ENCODE peak calls at places on chromosome 1, in eight cellular contexts. One of them, this sample, is unnamed. For H3K4me1, the result is how much of the 10 kb centered on the place peaks cover.

GRCh38 chr1:116997011-116997410 is 4.5 kb upstream of the CD101 start:
- DNase-seq in heart left ventricle: no peak
- DNase-seq in GM12878: no peak
- DNase-seq in prostate gland: no peak
- DNase-seq in ovary: no peak
- DNase-seq in tibial nerve: no peak
- DNase-seq in IMR-90: no peak
- DNase-seq in K562: no peak
- DNase-seq in this sample: no peak

GRCh38 chr1:232886304-232886703 is 64.1 kb upstream of the NTPCR start:
- DNase-seq in heart left ventricle: no peak
- DNase-seq in tibial nerve: no peak
- DNase-seq in K562: no peak
- DNase-seq in IMR-90: no peak
- DNase-seq in ovary: no peak
- DNase-seq in prostate gland: no peak
- DNase-seq in GM12878: no peak
- DNase-seq in this sample: no peak

GRCh38 chr1:228366851-228367741 is 39.5 kb downstream of the TRIM11 start:
- DNase-seq in prostate gland: no peak
- DNase-seq in GM12878: no peak
- DNase-seq in IMR-90: no peak
- DNase-seq in tibial nerve: no peak
- DNase-seq in K562: no peak
- DNase-seq in ovary: no peak
- DNase-seq in heart left ventricle: no peak
- DNase-seq in this sample: no peak

GRCh38 chr1:95004013-95004412 is 68.7 kb downstream of the ALG14 start:
- DNase-seq in GM12878: no peak
- DNase-seq in IMR-90: no peak
- DNase-seq in tibial nerve: no peak
- DNase-seq in K562: no peak
- DNase-seq in ovary: no peak
- DNase-seq in heart left ventricle: no peak
- DNase-seq in prostate gland: no peak
- DNase-seq in this sample: no peak

GRCh38 chr1:1275836-1276235 is 2.2 kb upstream of the UBE2J2 start:
- DNase-seq in prostate gland: no peak
- DNase-seq in K562: no peak
- DNase-seq in heart left ventricle: no peak
- DNase-seq in tibial nerve: no peak
- DNase-seq in GM12878: no peak
- DNase-seq in ovary: no peak
- DNase-seq in IMR-90: peak
- DNase-seq in this sample: no peak

GRCh38 chr1:87201768-87202167 is 126.9 kb upstream of the LMO4 start:
- DNase-seq in prostate gland: no peak
- DNase-seq in K562: no peak
- DNase-seq in ovary: no peak
- DNase-seq in GM12878: no peak
- DNase-seq in IMR-90: no peak
- DNase-seq in tibial nerve: no peak
- DNase-seq in heart left ventricle: no peak
- DNase-seq in this sample: no peak

GRCh38 chr1:2098839-2099785 is 48.9 kb downstream of the PRKCZ start:
- DNase-seq in heart left ventricle: no peak
- DNase-seq in K562: no peak
- DNase-seq in GM12878: no peak
- DNase-seq in prostate gland: no peak
- DNase-seq in ovary: no peak
- DNase-seq in IMR-90: no peak
- DNase-seq in tibial nerve: no peak
- DNase-seq in this sample: no peak

GRCh38 chr1:1177452-1178206 is 3.9 kb downstream of the TTLL10 start:
- DNase-seq in IMR-90: no peak
- DNase-seq in ovary: no peak
- DNase-seq in prostate gland: no peak
- DNase-seq in tibial nerve: no peak
- DNase-seq in K562: no peak
- DNase-seq in GM12878: no peak
- DNase-seq in heart left ventricle: no peak
- DNase-seq in this sample: no peak

GRCh38 chr1:56189454-56189853 is 389.9 kb downstream of the PLPP3 start:
- DNase-seq in K562: no peak
- DNase-seq in IMR-90: no peak
- DNase-seq in ovary: no peak
- DNase-seq in heart left ventricle: no peak
- DNase-seq in tibial nerve: no peak
- DNase-seq in prostate gland: no peak
- DNase-seq in GM12878: no peak
- DNase-seq in this sample: no peak

GRCh38 chr1:81998165-81998564 is 197.4 kb downstream of the ADGRL2 start:
- DNase-seq in GM12878: no peak
- DNase-seq in heart left ventricle: no peak
- DNase-seq in prostate gland: peak
- DNase-seq in tibial nerve: no peak
- DNase-seq in ovary: peak
- DNase-seq in K562: no peak
- DNase-seq in IMR-90: no peak
- DNase-seq in this sample: no peak

GRCh38 chr1:147853391-147853790 is 49.2 kb upstream of the GJA8 start:
- DNase-seq in GM12878: no peak
- DNase-seq in heart left ventricle: no peak
- DNase-seq in K562: no peak
- DNase-seq in tibial nerve: no peak
- DNase-seq in prostate gland: no peak
- DNase-seq in IMR-90: peak
- DNase-seq in ovary: no peak
- DNase-seq in this sample: no peak

GRCh38 chr1:156922986-156923564 is 2.6 kb downstream of the LRRC71 start:
- DNase-seq in ovary: no peak
- DNase-seq in heart left ventricle: no peak
- DNase-seq in prostate gland: no peak
- DNase-seq in GM12878: no peak
- DNase-seq in IMR-90: no peak
- DNase-seq in K562: no peak
- DNase-seq in tibial nerve: no peak
- DNase-seq in this sample: no peak

GRCh38 chr1:6423321-6423999 is 1.1 kb upstream of the ESPN start:
- DNase-seq in IMR-90: no peak
- DNase-seq in ovary: no peak
- DNase-seq in prostate gland: peak
- DNase-seq in K562: peak
- DNase-seq in heart left ventricle: no peak
- DNase-seq in tibial nerve: no peak
- DNase-seq in GM12878: no peak
- DNase-seq in this sample: no peak

GRCh38 chr1:109595540-109595939 is 23.9 kb downstream of the GNAT2 start:
- DNase-seq in tibial nerve: no peak
- DNase-seq in IMR-90: peak
- DNase-seq in heart left ventricle: no peak
- DNase-seq in ovary: no peak
- DNase-seq in prostate gland: no peak
- DNase-seq in K562: no peak
- DNase-seq in GM12878: no peak
- DNase-seq in this sample: no peak

GRCh38 chr1:11948822-11949458 is 14.4 kb downstream of the PLOD1 start:
- DNase-seq in IMR-90: peak
- DNase-seq in heart left ventricle: no peak
- DNase-seq in K562: peak
- DNase-seq in tibial nerve: no peak
- DNase-seq in ovary: no peak
- DNase-seq in GM12878: no peak
- DNase-seq in prostate gland: no peak
- DNase-seq in this sample: no peak

GRCh38 chr1:207323425-207323976 is 2.0 kb downstream of the CD55 start:
- DNase-seq in K562: no peak
- DNase-seq in IMR-90: no peak
- DNase-seq in heart left ventricle: no peak
- DNase-seq in ovary: no peak
- DNase-seq in prostate gland: no peak
- DNase-seq in tibial nerve: no peak
- DNase-seq in GM12878: no peak
- DNase-seq in this sample: no peak

GRCh38 chr1:207319207-207319606 is 2.3 kb upstream of the CD55 start:
- DNase-seq in ovary: no peak
- DNase-seq in IMR-90: no peak
- DNase-seq in K562: no peak
- DNase-seq in prostate gland: no peak
- DNase-seq in GM12878: no peak
- DNase-seq in heart left ventricle: no peak
- DNase-seq in tibial nerve: no peak
- DNase-seq in this sample: no peak

GRCh38 chr1:207321045-207321789 is at the start of gene CD55:
- DNase-seq in tibial nerve: peak
- DNase-seq in heart left ventricle: peak
- DNase-seq in IMR-90: peak
- DNase-seq in GM12878: peak
- DNase-seq in K562: peak
- DNase-seq in ovary: peak
- DNase-seq in prostate gland: peak
- DNase-seq in this sample: peak

GRCh38 chr1:207318072-207318619 is 3.3 kb upstream of the CD55 start:
- DNase-seq in prostate gland: no peak
- DNase-seq in IMR-90: no peak
- DNase-seq in heart left ventricle: no peak
- DNase-seq in tibial nerve: no peak
- DNase-seq in ovary: no peak
- DNase-seq in GM12878: no peak
- DNase-seq in K562: peak
- DNase-seq in this sample: no peak

DNA sequence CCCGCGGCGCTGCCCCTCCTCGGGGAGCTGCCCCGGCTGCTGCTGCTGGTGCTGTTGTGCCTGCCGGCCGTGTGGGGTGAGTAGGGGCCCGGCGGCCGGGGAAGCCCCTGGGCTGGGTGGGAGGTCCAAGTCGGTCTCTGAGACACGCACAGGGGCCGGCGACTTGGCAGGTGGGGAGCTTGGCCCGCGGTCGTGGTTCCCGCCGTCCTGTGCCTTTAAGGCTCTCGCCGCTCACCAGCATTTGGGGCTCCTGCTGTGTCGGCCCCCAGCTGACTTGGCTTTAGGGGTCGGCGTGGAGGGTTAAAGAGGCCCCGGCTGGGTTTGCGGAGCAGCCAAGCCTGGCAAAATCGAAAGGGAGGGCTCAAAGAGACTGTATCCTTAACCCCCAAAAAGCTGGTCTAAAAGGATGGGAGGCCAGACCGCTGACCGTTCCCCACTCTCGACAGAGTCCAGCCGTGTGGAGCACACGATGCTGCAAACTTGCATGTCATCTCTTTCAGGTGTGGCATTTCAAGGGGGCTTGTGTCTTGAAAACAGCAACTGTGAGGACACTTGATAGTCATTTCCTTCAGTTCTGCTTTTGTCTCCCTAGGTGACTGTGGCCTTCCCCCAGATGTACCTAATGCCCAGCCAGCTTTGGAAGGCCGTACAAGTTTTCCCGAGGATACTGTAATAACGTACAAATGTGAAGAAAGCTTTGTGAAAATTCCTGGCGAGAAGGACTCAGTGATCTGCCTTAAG is 482 bp downstream of the CD55 start:
- DNase-seq in tibial nerve: no peak
- DNase-seq in K562: no peak
- DNase-seq in heart left ventricle: no peak
- DNase-seq in ovary: peak
- DNase-seq in IMR-90: no peak
- DNase-seq in prostate gland: no peak
- DNase-seq in GM12878: no peak
- DNase-seq in this sample: no peak
- H3K4me1 ChIP-seq in tibial nerve: under half
- H3K4me1 ChIP-seq in K562: under half
- H3K4me1 ChIP-seq in heart left ventricle: under half
- H3K4me1 ChIP-seq in ovary: under half
- H3K4me1 ChIP-seq in IMR-90: under half
- H3K4me1 ChIP-seq in prostate gland: under half
- H3K4me1 ChIP-seq in GM12878: under half
- H3K4me1 ChIP-seq in this sample: under half

GRCh38 chr1:202130816-202131522 is 8.3 kb downstream of the GPR37L1 start:
- DNase-seq in tibial nerve: no peak
- DNase-seq in prostate gland: no peak
- DNase-seq in GM12878: no peak
- DNase-seq in IMR-90: no peak
- DNase-seq in heart left ventricle: no peak
- DNase-seq in ovary: no peak
- DNase-seq in K562: no peak
- DNase-seq in this sample: no peak
- TF ChIP-seq POLR2A in tibial nerve: no peak
- TF ChIP-seq POLR2A in prostate gland: no peak
- TF ChIP-seq POLR2A in GM12878: no peak
- TF ChIP-seq POLR2A in IMR-90: no peak
- TF ChIP-seq POLR2A in heart left ventricle: no peak
- TF ChIP-seq POLR2A in ovary: no peak
- TF ChIP-seq POLR2A in K562: no peak
- TF ChIP-seq POLR2A in this sample: no peak

GRCh38 chr1:22076346-22076745 is 23.8 kb downstream of the CDC42 start:
- DNase-seq in GM12878: no peak
- DNase-seq in IMR-90: no peak
- DNase-seq in heart left ventricle: no peak
- DNase-seq in tibial nerve: no peak
- DNase-seq in prostate gland: no peak
- DNase-seq in ovary: no peak
- DNase-seq in K562: no peak
- DNase-seq in this sample: no peak
- H3K27ac ChIP-seq in GM12878: no peak
- H3K27ac ChIP-seq in IMR-90: no peak
- H3K27ac ChIP-seq in heart left ventricle: no peak
- H3K27ac ChIP-seq in tibial nerve: no peak
- H3K27ac ChIP-seq in prostate gland: no peak
- H3K27ac ChIP-seq in ovary: no peak
- H3K27ac ChIP-seq in K562: no peak
- H3K27ac ChIP-seq in this sample: no peak

GRCh38 chr1:91807921-91808620 is 77.9 kb downstream of the TGFBR3 start:
- DNase-seq in GM12878: no peak
- DNase-seq in K562: no peak
- DNase-seq in tibial nerve: no peak
- DNase-seq in ovary: no peak
- DNase-seq in IMR-90: no peak
- DNase-seq in heart left ventricle: no peak
- DNase-seq in prostate gland: no peak
- DNase-seq in this sample: no peak

GRCh38 chr1:91809267-91809666 is 76.7 kb downstream of the TGFBR3 start:
- DNase-seq in tibial nerve: no peak
- DNase-seq in GM12878: no peak
- DNase-seq in ovary: no peak
- DNase-seq in heart left ventricle: no peak
- DNase-seq in prostate gland: no peak
- DNase-seq in IMR-90: peak
- DNase-seq in K562: no peak
- DNase-seq in this sample: no peak

GRCh38 chr1:91805343-91805801 is 80.6 kb downstream of the TGFBR3 start:
- DNase-seq in prostate gland: no peak
- DNase-seq in tibial nerve: no peak
- DNase-seq in heart left ventricle: no peak
- DNase-seq in K562: no peak
- DNase-seq in GM12878: no peak
- DNase-seq in ovary: no peak
- DNase-seq in IMR-90: no peak
- DNase-seq in this sample: no peak

GRCh38 chr1:91806146-91806545 is 79.8 kb downstream of the TGFBR3 start:
- DNase-seq in tibial nerve: no peak
- DNase-seq in IMR-90: no peak
- DNase-seq in GM12878: no peak
- DNase-seq in prostate gland: no peak
- DNase-seq in K562: no peak
- DNase-seq in ovary: no peak
- DNase-seq in heart left ventricle: no peak
- DNase-seq in this sample: no peak

GRCh38 chr1:91806777-91807700 is 78.9 kb downstream of the TGFBR3 start:
- DNase-seq in prostate gland: no peak
- DNase-seq in IMR-90: peak
- DNase-seq in tibial nerve: no peak
- DNase-seq in K562: no peak
- DNase-seq in GM12878: no peak
- DNase-seq in heart left ventricle: no peak
- DNase-seq in ovary: no peak
- DNase-seq in this sample: no peak
- H3K4me1 ChIP-seq in prostate gland: under half
- H3K4me1 ChIP-seq in IMR-90: under half
- H3K4me1 ChIP-seq in tibial nerve: under half
- H3K4me1 ChIP-seq in K562: under half
- H3K4me1 ChIP-seq in GM12878: under half
- H3K4me1 ChIP-seq in heart left ventricle: under half
- H3K4me1 ChIP-seq in ovary: under half
- H3K4me1 ChIP-seq in this sample: under half

This sample was measured in esophagus squamous epithelium.